ENCODE peak calls at places on chromosomes 11 and 22, in six cellular contexts. S is IMR-90, F is HCT116, Q is stomach, U is A549, E is right lobe of liver. V is an unnamed sample. For H3K4me1, the result is how much of the 10 kb centered on the place peaks cover.

GRCh38 chr11:118216621-118217526 is 7.9 kb downstream of the JAML start:
- DNase-seq in S (no peak), U (no peak), F (no peak), Q (no peak), E (no peak), V (no peak)

GRCh38 chr11:60924110-60924905 is at the start of gene TMEM132A:
- DNase-seq in U (peak), E (peak), S (peak), Q (peak), F (peak), V (no peak)

GRCh38 chr11:14499178-14499559 is 442 bp downstream of the COPB1 start:
- DNase-seq in U (peak), S (peak), E (peak), Q (peak), F (no peak), V (no peak)

GRCh38 chr11:16598906-16599305 is 139.5 kb upstream of the C11orf58 start:
- DNase-seq in S (no peak), U (no peak), E (no peak), F (no peak), Q (no peak), V (no peak)

GRCh38 chr22:48743601-48744282 is 1083.9 kb downstream of the BRD1 start:
- DNase-seq in S (no peak), F (no peak), E (peak), Q (peak), U (no peak), V (no peak)

GRCh38 chr11:127454856-127455255 is 454.3 kb upstream of the KIRREL3 start:
- DNase-seq in Q (no peak), S (no peak), F (no peak), U (no peak), E (no peak), V (no peak)

GRCh38 chr11:35148163-35148562 is 9.2 kb downstream of the CD44 start:
- DNase-seq in F (no peak), U (no peak), E (no peak), Q (no peak), S (no peak), V (no peak)

GRCh38 chr11:16779436-16779835 is 41.0 kb downstream of the C11orf58 start:
- DNase-seq in Q (peak), S (no peak), U (no peak), E (no peak), F (peak), V (no peak)

GRCh38 chr11:73177380-73178091 is 35.4 kb upstream of the FCHSD2 start:
- DNase-seq in U (no peak), S (no peak), Q (peak), F (no peak), E (peak), V (no peak)

GRCh38 chr11:76642341-76642740 is 28.2 kb downstream of the LRRC32 start:
- DNase-seq in S (no peak), Q (no peak), F (no peak), E (no peak), U (no peak), V (no peak)

GRCh38 chr11:4111834-4112233 is 17.2 kb downstream of the RRM1 start:
- DNase-seq in S (no peak), F (no peak), Q (no peak), E (no peak), U (no peak), V (no peak)

GRCh38 chr11:61082931-61083531 is 19.3 kb upstream of the CD5 start:
- DNase-seq in E (no peak), U (no peak), F (no peak), Q (no peak), S (no peak), V (no peak)

GRCh38 chr11:42066113-42066512 is 606.7 kb upstream of the LRRC4C start:
- DNase-seq in U (no peak), F (no peak), Q (no peak), S (no peak), E (no peak), V (no peak)

GRCh38 chr11:2913029-2913431 is 16.2 kb downstream of the PHLDA2 start:
- DNase-seq in S (peak), E (no peak), F (no peak), U (no peak), Q (no peak), V (no peak)

GRCh38 chr11:134151083-134151747 is 72.6 kb downstream of the NCAPD3 start:
- DNase-seq in F (no peak), E (no peak), S (no peak), Q (no peak), U (no peak), V (no peak)

GRCh38 chr22:47167056-47167455 is 404.6 kb downstream of the TBC1D22A start:
- DNase-seq in F (no peak), U (no peak), S (no peak), E (no peak), Q (no peak), V (no peak)

GRCh38 chr22:19819911-19820879 is 34.5 kb downstream of the GNB1L start:
- DNase-seq in E (no peak), F (no peak), U (no peak), S (no peak), Q (peak), V (no peak)

GRCh38 chr11:94516725-94517124 is 4.5 kb downstream of the C11orf97 start:
- DNase-seq in F (no peak), Q (no peak), S (no peak), U (no peak), E (no peak), V (no peak)

GRCh38 chr11:84541711-84542340 is 1085.3 kb downstream of the DLG2 start:
- DNase-seq in Q (no peak), F (no peak), S (no peak), U (no peak), E (no peak), V (no peak)

GRCh38 chr11:122180435-122180834 is 64.4 kb upstream of the BLID start:
- DNase-seq in E (no peak), S (peak), Q (no peak), U (no peak), F (peak), V (peak)

GRCh38 chr22:25545677-25546076 is 18.8 kb upstream of the GRK3 start:
- DNase-seq in S (no peak), Q (no peak), F (no peak), E (no peak), U (no peak), V (no peak)

GRCh38 chr11:14073821-14074529 is 111.5 kb downstream of the SPON1 start:
- DNase-seq in U (no peak), Q (no peak), S (no peak), F (no peak), E (no peak), V (no peak)

GRCh38 chr11:103927535-103927934 is 108.9 kb upstream of the DDI1 start:
- DNase-seq in E (no peak), S (peak), U (no peak), F (no peak), Q (no peak), V (no peak)

GRCh38 chr22:31393890-31394289 is 5.5 kb upstream of the DRG1 start:
- DNase-seq in F (no peak), E (no peak), Q (no peak), U (no peak), S (no peak), V (no peak)

GRCh38 chr22:38754247-38755154 is 1.3 kb downstream of the SUN2 start:
- DNase-seq in Q (peak), S (peak), E (peak), F (no peak), U (no peak), V (no peak)

GRCh38 chr22:35483730-35484129 is 56.9 kb upstream of the RASD2 start:
- DNase-seq in U (no peak), S (no peak), F (no peak), Q (no peak), E (no peak), V (no peak)

GRCh38 chr11:35623708-35624168 is 5.5 kb downstream of the FJX1 start:
- DNase-seq in Q (no peak), S (peak), F (no peak), E (no peak), U (no peak), V (peak)

GRCh38 chr11:7281083-7281482 is 29.4 kb downstream of the SYT9 start:
- DNase-seq in Q (no peak), F (no peak), U (no peak), E (no peak), S (no peak), V (no peak)

GRCh38 chr11:129374993-129375721 is 491 bp upstream of the BARX2 start:
- DNase-seq in Q (peak), F (no peak), E (no peak), U (peak), S (no peak), V (no peak)

GRCh38 chr11:69190796-69191536 is 35.2 kb downstream of the SMIM38 start:
- DNase-seq in S (no peak), Q (no peak), F (no peak), U (no peak), E (no peak), V (no peak)

GRCh38 chr11:69189059-69189458 is 33.3 kb downstream of the SMIM38 start:
- DNase-seq in F (no peak), U (no peak), S (no peak), Q (no peak), E (no peak), V (no peak)

GRCh38 chr11:69187540-69188065 is 31.9 kb downstream of the SMIM38 start:
- DNase-seq in E (no peak), S (no peak), U (no peak), Q (no peak), F (no peak), V (no peak)

GRCh38 chr11:69183613-69184012 is 27.9 kb downstream of the SMIM38 start:
- DNase-seq in F (no peak), E (no peak), U (no peak), Q (no peak), S (no peak), V (no peak)

DNA sequence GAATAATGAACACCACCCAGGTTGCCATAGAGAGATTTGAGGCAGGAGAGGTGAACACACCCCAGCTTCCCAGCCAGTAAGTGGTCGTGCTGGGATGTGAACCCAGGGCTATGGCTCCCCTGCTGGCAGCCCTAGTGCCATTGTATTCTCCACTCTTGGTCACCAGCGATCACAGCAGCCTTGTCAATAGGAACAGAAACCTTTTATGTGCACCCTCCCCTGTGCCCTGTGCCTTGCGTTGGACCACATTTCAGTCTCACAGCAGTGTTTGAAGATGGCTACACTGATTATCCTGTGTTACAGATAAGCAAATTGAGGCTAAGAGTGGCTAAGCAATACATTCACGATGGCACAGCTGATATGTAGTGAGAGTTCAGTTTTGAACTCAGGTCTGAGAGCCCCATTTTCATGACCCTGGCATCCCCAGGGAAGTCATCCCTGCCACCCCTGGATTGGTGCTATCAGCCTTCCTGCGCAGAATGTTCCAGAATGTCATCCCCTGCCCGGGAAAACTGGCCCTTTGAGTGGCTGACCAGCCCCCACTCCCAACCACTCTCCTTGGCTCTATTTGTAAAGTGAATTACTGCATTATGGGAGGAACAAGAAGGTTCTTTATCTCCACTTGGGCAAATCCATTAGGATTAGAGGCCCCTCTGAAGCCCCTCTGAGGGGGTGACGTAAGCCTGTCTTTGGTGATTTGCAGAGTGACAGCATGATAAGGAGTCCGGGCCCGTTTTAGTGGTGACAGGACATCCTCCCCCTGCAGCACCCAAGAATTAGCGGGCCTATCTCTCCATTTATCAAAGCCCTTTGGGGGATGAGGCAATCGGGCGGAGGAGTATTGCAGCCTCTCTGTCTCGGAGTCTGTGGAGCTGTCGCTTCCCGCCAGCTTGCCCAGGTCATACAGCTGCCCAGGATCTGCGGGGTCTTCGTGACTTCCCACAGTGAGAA is 30.9 kb downstream of the SMIM38 start:
- DNase-seq in F (no peak), Q (no peak), E (no peak), S (no peak), U (no peak), V (no peak)
- TF ChIP-seq CTCF in F (peak), Q (no peak), E (no peak), S (no peak), U (no peak), V (no peak)

DNA sequence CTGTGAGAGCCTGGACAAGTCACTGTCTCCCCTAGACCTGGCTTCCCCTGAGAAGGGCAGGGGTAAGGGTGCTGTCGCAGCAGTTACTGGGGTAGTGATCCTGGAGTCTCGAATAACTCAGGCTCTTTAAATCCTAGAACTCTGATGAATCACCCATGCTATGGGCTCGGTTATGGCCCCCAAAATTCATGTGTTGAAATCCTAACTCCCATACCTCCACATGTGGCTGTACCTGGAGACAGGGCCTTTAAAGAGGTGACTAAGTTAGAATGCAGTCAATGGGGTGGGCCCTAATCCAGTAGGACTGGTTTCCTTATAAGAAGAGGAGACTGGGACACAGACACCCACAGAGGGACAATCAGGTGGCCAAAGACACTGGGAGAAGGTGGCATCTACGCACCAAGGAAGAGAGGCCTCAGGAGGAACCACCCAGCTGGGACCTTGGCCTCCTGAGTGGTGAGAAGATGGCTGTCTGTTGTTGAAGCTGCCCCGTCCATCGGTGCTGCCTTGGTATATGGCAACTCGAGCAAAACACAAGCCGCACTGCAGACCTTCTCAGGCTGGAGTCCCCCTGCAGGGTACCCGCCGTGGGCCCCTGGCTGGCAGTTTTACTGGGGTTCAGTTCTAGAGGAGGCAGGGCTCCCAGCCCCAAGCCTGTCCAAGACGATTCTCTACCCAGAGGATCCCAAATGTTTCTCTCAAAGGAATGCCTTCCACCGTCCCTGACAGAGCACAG is 48.8 kb upstream of the SHISAL1 start:
- DNase-seq in U (no peak), Q (no peak), E (no peak), S (no peak), F (no peak), V (peak)
- H3K4me1 ChIP-seq in U (half or more), Q (half or more), E (under half), S (half or more), F (under half), V (under half)

GRCh38 chr22:45832180-45832579 is 144.8 kb downstream of the WNT7B start:
- DNase-seq in S (no peak), E (no peak), U (no peak), Q (no peak), F (no peak), V (no peak)
- TF ChIP-seq CTCF in S (peak), E (no peak), U (no peak), Q (no peak), F (peak), V (no peak)

DNA sequence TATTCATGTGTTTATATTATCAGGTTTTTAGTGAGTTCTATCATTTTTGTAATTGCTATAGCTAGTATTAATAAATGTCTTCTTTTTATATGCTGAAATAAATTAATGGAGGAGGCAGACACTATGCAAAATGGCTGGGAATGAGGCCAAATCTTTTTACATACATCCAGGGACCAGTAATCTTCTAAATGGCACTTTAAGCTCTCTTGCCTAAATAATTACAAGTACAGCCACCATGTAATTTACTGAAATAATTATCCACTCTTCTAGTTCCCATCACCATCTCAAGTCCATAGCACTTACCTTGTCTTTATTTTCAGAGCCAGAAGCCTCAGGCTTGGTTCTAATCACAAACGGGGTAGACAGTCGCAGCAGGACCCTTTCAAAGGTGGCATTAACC is 79.1 kb downstream of the GUCY1A2 start:
- DNase-seq in F (no peak), Q (no peak), S (no peak), U (no peak), E (no peak), V (no peak)
- H3K4me1 ChIP-seq in F (under half), Q (under half), S (under half), U (under half), E (under half), V (under half)

DNA sequence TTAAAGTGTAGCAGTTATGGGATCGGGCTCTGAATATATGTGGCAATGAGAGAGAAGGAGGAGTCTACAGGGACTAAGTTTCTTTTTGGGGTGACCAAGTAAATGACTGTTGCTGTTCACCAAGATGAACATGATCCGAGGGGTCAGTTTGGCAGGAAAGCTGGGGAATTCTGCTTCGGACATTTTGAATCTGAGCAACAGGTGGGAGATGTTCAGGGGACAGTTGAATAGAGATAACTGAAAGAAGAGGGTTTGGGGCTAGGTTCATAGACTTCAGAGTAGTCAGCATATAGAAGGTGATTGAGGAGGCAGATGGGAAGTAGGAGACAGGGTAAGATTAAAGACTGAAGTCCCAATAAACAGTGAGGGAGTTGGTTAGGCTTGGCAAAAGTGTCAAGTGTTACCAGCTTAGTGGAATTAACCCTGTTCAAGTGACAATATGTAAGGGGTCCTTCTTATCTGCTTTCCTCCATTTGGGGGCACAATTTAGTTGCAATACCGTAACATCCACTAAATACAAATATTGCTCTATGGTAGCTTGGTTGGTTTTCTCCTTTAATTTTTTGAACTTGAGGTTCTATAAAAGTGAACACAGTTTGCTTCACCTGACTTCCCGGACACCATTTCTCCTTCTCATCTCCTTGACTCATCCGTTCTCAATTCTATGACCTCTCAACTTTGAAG is 2.9 kb upstream of the ENTHD1 start:
- DNase-seq in F (no peak), E (no peak), S (no peak), U (no peak), Q (no peak), V (no peak)
- TF ChIP-seq CTCF in F (no peak), E (no peak), S (no peak), U (no peak), Q (no peak), V (no peak)

GRCh38 chr22:45442120-45442519 is 28.6 kb downstream of the RIBC2 start:
- DNase-seq in U (no peak), S (peak), Q (no peak), E (no peak), F (no peak), V (no peak)

GRCh38 chr22:45445031-45445710 is 31.7 kb downstream of the RIBC2 start:
- DNase-seq in U (no peak), E (no peak), S (no peak), F (no peak), Q (no peak), V (no peak)

GRCh38 chr22:45438364-45438763 is 24.9 kb downstream of the RIBC2 start:
- DNase-seq in S (peak), F (no peak), Q (no peak), U (no peak), E (no peak), V (no peak)

GRCh38 chr22:45444168-45444567 is 30.7 kb downstream of the RIBC2 start:
- DNase-seq in E (no peak), F (no peak), Q (no peak), S (peak), U (no peak), V (no peak)

GRCh38 chr22:45441158-45441557 is 27.7 kb downstream of the RIBC2 start:
- DNase-seq in F (peak), E (peak), Q (peak), S (peak), U (peak), V (no peak)
- H3K4me1 ChIP-seq in F (under half), E (under half), Q (under half), S (under half), U (under half), V (under half)